ENCODE peak calls at places on chromosomes 11 and 22, in four cellular contexts. One of them, this sample, is unnamed.

GRCh38 chr11:31808721-31809542 is 2.2 kb downstream of the PAX6 start:
- DNase-seq in heart left ventricle: no peak
- DNase-seq in RPMI7951: no peak
- DNase-seq in heart right ventricle: no peak
- DNase-seq in this sample: no peak

GRCh38 chr11:73218106-73218829 is at the start of gene P2RY2:
- DNase-seq in heart left ventricle: peak
- DNase-seq in heart right ventricle: peak
- DNase-seq in RPMI7951: peak
- DNase-seq in this sample: peak

GRCh38 chr11:116733959-116734517 is 38.7 kb downstream of the BUD13 start:
- DNase-seq in heart left ventricle: no peak
- DNase-seq in RPMI7951: no peak
- DNase-seq in heart right ventricle: no peak
- DNase-seq in this sample: no peak

GRCh38 chr22:48242461-48242864 is 1480.0 kb downstream of the TBC1D22A start:
- DNase-seq in RPMI7951: no peak
- DNase-seq in heart left ventricle: no peak
- DNase-seq in heart right ventricle: no peak
- DNase-seq in this sample: no peak

GRCh38 chr11:126654886-126655806 is 299.7 kb downstream of the ST3GAL4 start:
- DNase-seq in heart right ventricle: no peak
- DNase-seq in RPMI7951: no peak
- DNase-seq in heart left ventricle: no peak
- DNase-seq in this sample: no peak

GRCh38 chr22:23832226-23833016 is 6.4 kb downstream of the DERL3 start:
- DNase-seq in heart left ventricle: peak
- DNase-seq in heart right ventricle: no peak
- DNase-seq in RPMI7951: no peak
- DNase-seq in this sample: no peak

GRCh38 chr22:23523746-23524145 is 56.3 kb downstream of the IGLL1 start:
- DNase-seq in heart right ventricle: no peak
- DNase-seq in heart left ventricle: no peak
- DNase-seq in RPMI7951: no peak
- DNase-seq in this sample: no peak

GRCh38 chr11:86182976-86183584 is 61.5 kb upstream of the EED start:
- DNase-seq in heart right ventricle: no peak
- DNase-seq in heart left ventricle: no peak
- DNase-seq in RPMI7951: peak
- DNase-seq in this sample: no peak

GRCh38 chr11:534592-535518 is 521 bp downstream of the HRAS start:
- DNase-seq in heart left ventricle: no peak
- DNase-seq in heart right ventricle: no peak
- DNase-seq in RPMI7951: peak
- DNase-seq in this sample: peak

GRCh38 chr22:42915980-42916765 is 59.1 kb upstream of the ARFGAP3 start:
- DNase-seq in heart left ventricle: no peak
- DNase-seq in RPMI7951: no peak
- DNase-seq in heart right ventricle: no peak
- DNase-seq in this sample: no peak

GRCh38 chr11:67996622-67997459 is 7.1 kb downstream of the UNC93B1 start:
- DNase-seq in heart right ventricle: no peak
- DNase-seq in RPMI7951: no peak
- DNase-seq in heart left ventricle: no peak
- DNase-seq in this sample: peak

GRCh38 chr11:15483205-15483604 is 368.5 kb downstream of the INSC start:
- DNase-seq in heart left ventricle: no peak
- DNase-seq in RPMI7951: no peak
- DNase-seq in heart right ventricle: no peak
- DNase-seq in this sample: no peak

GRCh38 chr11:6757373-6757967 is 14.3 kb downstream of the OR2AG2 start:
- DNase-seq in heart right ventricle: peak
- DNase-seq in heart left ventricle: peak
- DNase-seq in RPMI7951: peak
- DNase-seq in this sample: peak

GRCh38 chr22:26066534-26066933 is 102.7 kb upstream of the SEZ6L start:
- DNase-seq in RPMI7951: no peak
- DNase-seq in heart left ventricle: no peak
- DNase-seq in heart right ventricle: no peak
- DNase-seq in this sample: no peak

GRCh38 chr11:123815116-123815515 is 9.0 kb upstream of the OR6M1 start:
- DNase-seq in heart left ventricle: no peak
- DNase-seq in heart right ventricle: no peak
- DNase-seq in RPMI7951: no peak
- DNase-seq in this sample: no peak

GRCh38 chr11:79087238-79087956 is 353.4 kb downstream of the TENM4 start:
- DNase-seq in heart left ventricle: no peak
- DNase-seq in RPMI7951: peak
- DNase-seq in heart right ventricle: no peak
- DNase-seq in this sample: no peak

GRCh38 chr11:908273-908672 is 2.3 kb downstream of the CHID1 start:
- DNase-seq in heart right ventricle: no peak
- DNase-seq in heart left ventricle: no peak
- DNase-seq in RPMI7951: peak
- DNase-seq in this sample: no peak

GRCh38 chr11:68036717-68037239 is 2.0 kb upstream of the TCIRG1 start:
- DNase-seq in RPMI7951: no peak
- DNase-seq in heart right ventricle: peak
- DNase-seq in heart left ventricle: peak
- DNase-seq in this sample: peak

GRCh38 chr22:46803031-46803880 is 40.8 kb downstream of the TBC1D22A start:
- DNase-seq in heart left ventricle: peak
- DNase-seq in RPMI7951: no peak
- DNase-seq in heart right ventricle: peak
- DNase-seq in this sample: peak

GRCh38 chr11:12884751-12885318 is 124.3 kb upstream of the RASSF10 start:
- DNase-seq in heart right ventricle: no peak
- DNase-seq in heart left ventricle: no peak
- DNase-seq in RPMI7951: no peak
- DNase-seq in this sample: no peak

GRCh38 chr11:61860054-61860903 is 31.1 kb downstream of the FADS3 start:
- DNase-seq in heart left ventricle: peak
- DNase-seq in heart right ventricle: peak
- DNase-seq in RPMI7951: no peak
- DNase-seq in this sample: peak

GRCh38 chr11:34053161-34053686 is 1.7 kb downstream of the CAPRIN1 start:
- DNase-seq in heart right ventricle: peak
- DNase-seq in RPMI7951: peak
- DNase-seq in heart left ventricle: peak
- DNase-seq in this sample: peak

GRCh38 chr11:94909371-94909820 is 64.0 kb downstream of the CWC15 start:
- DNase-seq in RPMI7951: peak
- DNase-seq in heart right ventricle: no peak
- DNase-seq in heart left ventricle: no peak
- DNase-seq in this sample: no peak

GRCh38 chr22:37062366-37062655 is 10.8 kb downstream of the KCTD17 start:
- DNase-seq in heart right ventricle: no peak
- DNase-seq in heart left ventricle: no peak
- DNase-seq in RPMI7951: no peak
- DNase-seq in this sample: no peak

This sample was measured in left ventricle myocardium inferior.